ENCODE peak calls at places on chromosome 1, in ten cellular contexts. N, B, G, L, C, O, Q, S, J and R are unnamed samples.
A peak's percentile ranks its signal among the peaks of the same experiment; 100 is the strongest.

GRCh38 chr1:70486676-70487470 is 75.8 kb downstream of the CTH start:
- DNase-seq in N (peak; percentile 18), B (no peak), G (peak; percentile 18), L (peak; percentile 80), C (peak; percentile 88), O (no peak), Q (peak; percentile 73), S (peak; percentile 91), J (peak; percentile 96), R (no peak)

GRCh38 chr1:26358411-26359384 is 4.8 kb upstream of the CRYBG2 start:
- DNase-seq in N (no peak), B (no peak), G (no peak), L (peak; percentile 77), C (no peak), O (no peak), Q (no peak), S (no peak), J (no peak), R (peak; percentile 88)

GRCh38 chr1:76291737-76292136 is 217.2 kb downstream of the ST6GALNAC3 start:
- DNase-seq in N (no peak), B (no peak), G (no peak), L (no peak), C (no peak), O (no peak), Q (no peak), S (no peak), J (no peak), R (no peak)

GRCh38 chr1:208344202-208344601 is 100.0 kb upstream of the PLXNA2 start:
- DNase-seq in N (no peak), B (no peak), G (no peak), L (peak; percentile 74), C (no peak), O (no peak), Q (no peak), S (no peak), J (no peak), R (no peak)

GRCh38 chr1:160672789-160673695 is 26.2 kb upstream of the SLAMF1 start:
- DNase-seq in N (no peak), B (no peak), G (no peak), L (no peak), C (no peak), O (no peak), Q (no peak), S (no peak), J (no peak), R (peak; percentile 54)

GRCh38 chr1:30265127-30266070 is 458.0 kb downstream of the MATN1 start:
- DNase-seq in N (no peak), B (no peak), G (no peak), L (no peak), C (no peak), O (no peak), Q (no peak), S (no peak), J (no peak), R (no peak)

GRCh38 chr1:2181752-2182151 is 12.8 kb downstream of the FAAP20 start:
- DNase-seq in N (no peak), B (no peak), G (no peak), L (no peak), C (no peak), O (no peak), Q (no peak), S (no peak), J (no peak), R (no peak)

GRCh38 chr1:64150729-64151128 is 52.7 kb upstream of the UBE2U start:
- DNase-seq in N (no peak), B (no peak), G (no peak), L (no peak), C (no peak), O (no peak), Q (no peak), S (no peak), J (no peak), R (no peak)

GRCh38 chr1:227466039-227466645 is 97.2 kb upstream of the ZNF678 start:
- DNase-seq in N (no peak), B (no peak), G (no peak), L (no peak), C (no peak), O (no peak), Q (no peak), S (no peak), J (no peak), R (no peak)

GRCh38 chr1:227470688-227471087 is 92.7 kb upstream of the ZNF678 start:
- DNase-seq in N (no peak), B (no peak), G (no peak), L (no peak), C (no peak), O (no peak), Q (no peak), S (no peak), J (no peak), R (no peak)

GRCh38 chr1:227459977-227460376 is 103.4 kb upstream of the ZNF678 start:
- DNase-seq in N (no peak), B (no peak), G (no peak), L (no peak), C (no peak), O (no peak), Q (no peak), S (no peak), J (no peak), R (no peak)

GRCh38 chr1:227469708-227470107 is 93.6 kb upstream of the ZNF678 start:
- DNase-seq in N (no peak), B (no peak), G (no peak), L (no peak), C (no peak), O (no peak), Q (peak; percentile 35), S (no peak), J (no peak), R (no peak)

GRCh38 chr1:227465256-227465655 is 98.1 kb upstream of the ZNF678 start:
- DNase-seq in N (no peak), B (no peak), G (no peak), L (no peak), C (no peak), O (no peak), Q (no peak), S (no peak), J (no peak), R (no peak)
- TF ChIP-seq CTCF in N (no peak), B (no peak), G (no peak), L (peak; percentile 49), C (no peak), O (peak; percentile 8), Q (no peak), S (no peak), J (no peak), R (no peak)

GRCh38 chr1:167056529-167057296 is 33.5 kb downstream of the GPA33 start:
- DNase-seq in N (no peak), B (no peak), G (no peak), L (no peak), C (no peak), O (no peak), Q (peak; percentile 4), S (no peak), J (no peak), R (no peak)

GRCh38 chr1:167054946-167055630 is 35.1 kb downstream of the GPA33 start:
- DNase-seq in N (no peak), B (no peak), G (no peak), L (no peak), C (no peak), O (no peak), Q (no peak), S (no peak), J (no peak), R (no peak)

GRCh38 chr1:167051907-167052306 is 38.3 kb downstream of the GPA33 start:
- DNase-seq in N (no peak), B (no peak), G (no peak), L (no peak), C (no peak), O (no peak), Q (no peak), S (no peak), J (no peak), R (no peak)

GRCh38 chr1:167054531-167054930 is 35.6 kb downstream of the GPA33 start:
- DNase-seq in N (no peak), B (no peak), G (no peak), L (no peak), C (no peak), O (no peak), Q (no peak), S (no peak), J (no peak), R (no peak)

DNA sequence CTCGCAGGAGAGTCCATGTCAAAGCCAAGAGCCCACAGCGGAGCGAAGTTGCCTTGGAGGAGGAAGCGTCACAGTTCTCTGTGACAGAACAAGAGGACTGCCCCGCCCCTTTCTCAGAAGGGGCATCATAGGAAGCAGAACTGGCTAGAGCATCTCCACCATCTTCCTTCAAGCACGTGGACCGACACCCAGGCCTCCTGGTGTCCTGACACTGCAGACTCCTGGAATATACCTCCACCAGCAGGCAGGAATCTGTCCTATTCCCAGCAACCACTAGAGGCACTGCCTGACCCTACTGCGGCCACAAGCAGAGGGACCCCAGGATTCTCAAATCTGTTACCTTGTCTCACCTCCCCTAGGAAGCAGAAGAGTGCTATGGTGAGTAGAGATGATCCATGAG is 37.8 kb downstream of the GPA33 start:
- DNase-seq in N (no peak), B (no peak), G (no peak), L (peak; percentile 45), C (peak; percentile 3), O (no peak), Q (peak; percentile 4), S (no peak), J (no peak), R (no peak)
- TF ChIP-seq CTCF in N (no peak), B (no peak), G (peak; percentile 34), L (peak; percentile 71), C (peak; percentile 53), O (peak; percentile 38), Q (peak; percentile 53), S (peak; percentile 54), J (peak; percentile 31), R (no peak)

GRCh38 chr1:82795503-82796149 is 994.9 kb downstream of the ADGRL2 start:
- DNase-seq in N (no peak), B (no peak), G (no peak), L (no peak), C (no peak), O (no peak), Q (no peak), S (no peak), J (no peak), R (no peak)
- TF ChIP-seq CTCF in N (no peak), B (no peak), G (no peak), L (no peak), C (no peak), O (peak; percentile 17), Q (no peak), S (no peak), J (no peak), R (no peak)

GRCh38 chr1:118711356-118711755 is 276.8 kb downstream of the TBX15 start:
- DNase-seq in N (no peak), B (no peak), G (no peak), L (no peak), C (no peak), O (no peak), Q (no peak), S (no peak), J (no peak), R (no peak)

GRCh38 chr1:118717893-118718292 is 270.2 kb downstream of the TBX15 start:
- DNase-seq in N (no peak), B (no peak), G (no peak), L (no peak), C (no peak), O (no peak), Q (no peak), S (peak; percentile 0), J (no peak), R (no peak)

DNA sequence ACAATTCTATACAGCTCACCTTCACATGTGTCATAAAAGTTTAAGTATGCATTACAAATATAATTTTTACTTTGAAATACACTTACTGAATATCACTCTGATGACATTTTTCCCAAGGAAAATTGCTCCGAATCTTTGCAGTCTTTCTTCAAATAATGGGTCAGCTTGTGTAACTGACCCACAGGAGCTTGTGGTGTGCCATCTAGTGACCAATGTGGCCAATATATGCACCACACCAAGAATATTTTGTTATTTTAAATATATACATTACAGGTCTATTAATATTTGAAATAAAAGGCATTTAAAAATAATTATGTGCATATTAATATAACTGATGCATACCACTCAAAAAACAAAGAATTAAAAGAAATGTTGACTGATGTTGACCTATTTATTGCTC is 271.4 kb downstream of the TBX15 start:
- DNase-seq in N (no peak), B (no peak), G (peak; percentile 10), L (peak; percentile 21), C (no peak), O (no peak), Q (no peak), S (peak; percentile 4), J (no peak), R (no peak)
- TF ChIP-seq CTCF in N (no peak), B (no peak), G (peak; percentile 58), L (peak; percentile 44), C (no peak), O (no peak), Q (no peak), S (peak; percentile 29), J (no peak), R (no peak)